ENCODE peak calls at places on chromosomes 13 and 19, in four cellular contexts. O, H, W and R are unnamed samples.
A peak's percentile ranks its signal among the peaks of the same experiment; 100 is the strongest.

GRCh38 chr13:24085662-24086061 is 74.9 kb upstream of the SPATA13 start:
- DNase-seq in O (no peak), H (no peak), W (no peak), R (no peak)

GRCh38 chr13:114145256-114145655 is 12.8 kb upstream of the RASA3 start:
- DNase-seq in O (no peak), H (no peak), W (no peak), R (no peak)

GRCh38 chr19:16876904-16877361 is 11.9 kb upstream of the F2RL3 start:
- DNase-seq in O (no peak), H (no peak), W (no peak), R (no peak)

GRCh38 chr19:38361633-38362075 is 12.7 kb upstream of the PSMD8 start:
- DNase-seq in O (no peak), H (peak; percentile 91), W (no peak), R (peak; percentile 75)

GRCh38 chr13:65926750-65927171 is 1303.4 kb downstream of the PCDH9 start:
- DNase-seq in O (no peak), H (no peak), W (no peak), R (no peak)

GRCh38 chr19:37977992-37978391 is 71.0 kb downstream of the SIPA1L3 start:
- DNase-seq in O (no peak), H (no peak), W (no peak), R (no peak)

GRCh38 chr19:34925278-34925855 is 1.3 kb upstream of the ZNF30 start:
- DNase-seq in O (no peak), H (no peak), W (no peak), R (no peak)

GRCh38 chr13:110273254-110273653 is 33.7 kb downstream of the COL4A1 start:
- DNase-seq in O (no peak), H (no peak), W (no peak), R (no peak)

GRCh38 chr13:67416047-67416925 is 186.2 kb upstream of the PCDH9 start:
- DNase-seq in O (no peak), H (peak; percentile 4), W (no peak), R (no peak)

GRCh38 chr13:104953588-104953987 is 1581.9 kb downstream of the EFNB2 start:
- DNase-seq in O (no peak), H (no peak), W (no peak), R (no peak)

GRCh38 chr19:45767410-45767880 is 1.6 kb downstream of the SIX5 start:
- DNase-seq in O (no peak), H (peak; percentile 64), W (no peak), R (no peak)

GRCh38 chr19:44625531-44626066 is 12.2 kb downstream of the IGSF23 start:
- DNase-seq in O (no peak), H (no peak), W (no peak), R (no peak)

GRCh38 chr13:87884874-87885273 is 213.7 kb downstream of the SLITRK5 start:
- DNase-seq in O (no peak), H (no peak), W (no peak), R (no peak)

GRCh38 chr13:109844396-109844795 is 58.0 kb upstream of the IRS2 start:
- DNase-seq in O (no peak), H (no peak), W (no peak), R (no peak)

GRCh38 chr19:4633140-4633967 is 6.0 kb upstream of the TNFAIP8L1 start:
- DNase-seq in O (peak; percentile 80), H (peak; percentile 81), W (peak; percentile 16), R (no peak)

GRCh38 chr13:96771501-96772367 is 222.5 kb downstream of the OXGR1 start:
- DNase-seq in O (no peak), H (no peak), W (no peak), R (no peak)

GRCh38 chr13:97242755-97243497 is 20.8 kb downstream of the MBNL2 start:
- DNase-seq in O (no peak), H (no peak), W (no peak), R (no peak)

GRCh38 chr19:29247912-29248311 is 35.0 kb upstream of the UQCRFS1 start:
- DNase-seq in O (no peak), H (peak; percentile 14), W (no peak), R (no peak)

GRCh38 chr19:39514840-39515550 is at the start of gene SELENOV:
- DNase-seq in O (no peak), H (peak; percentile 60), W (no peak), R (no peak)

GRCh38 chr13:74191036-74191809 is 57.0 kb upstream of the KLF12 start:
- DNase-seq in O (no peak), H (no peak), W (no peak), R (no peak)

GRCh38 chr13:101661839-101662238 is 209.4 kb downstream of the ITGBL1 start:
- DNase-seq in O (no peak), H (no peak), W (no peak), R (no peak)

GRCh38 chr19:28963481-28964245 is 249.3 kb downstream of the UQCRFS1 start:
- DNase-seq in O (no peak), H (no peak), W (no peak), R (no peak)

GRCh38 chr19:56103027-56103614 is 18.0 kb downstream of the ZNF787 start:
- DNase-seq in O (no peak), H (no peak), W (no peak), R (no peak)

GRCh38 chr13:43489168-43489730 is 297.5 kb downstream of the ENOX1 start:
- DNase-seq in O (no peak), H (no peak), W (no peak), R (no peak)

GRCh38 chr13:88908896-88909535 is 1237.8 kb downstream of the SLITRK5 start:
- DNase-seq in O (no peak), H (no peak), W (no peak), R (no peak)

GRCh38 chr19:1945899-1946298 is 4.9 kb downstream of the CSNK1G2 start:
- DNase-seq in O (no peak), H (peak; percentile 50), W (no peak), R (no peak)

GRCh38 chr13:43544011-43544410 is 242.8 kb downstream of the ENOX1 start:
- DNase-seq in O (no peak), H (no peak), W (no peak), R (no peak)

GRCh38 chr19:32202244-32202643 is 143.2 kb upstream of the ZNF507 start:
- DNase-seq in O (no peak), H (no peak), W (no peak), R (no peak)

GRCh38 chr13:102830646-102831045 is 15.2 kb upstream of the ERCC5 start:
- DNase-seq in O (no peak), H (no peak), W (no peak), R (no peak)

GRCh38 chr13:73547239-73547638 is 488.4 kb downstream of the KLF5 start:
- DNase-seq in O (no peak), H (no peak), W (no peak), R (no peak)

GRCh38 chr13:44382635-44383145 is 9.1 kb downstream of the SERP2 start:
- DNase-seq in O (no peak), H (peak; percentile 21), W (no peak), R (no peak)

GRCh38 chr13:20383058-20383457 is 142.6 kb downstream of the CRYL1 start:
- DNase-seq in O (no peak), H (no peak), W (no peak), R (no peak)

GRCh38 chr13:30373727-30374126 is 48.6 kb upstream of the UBE2L5 start:
- DNase-seq in O (no peak), H (no peak), W (peak; percentile 59), R (no peak)

GRCh38 chr13:49248433-49249002 is 793 bp downstream of the CDADC1 start:
- DNase-seq in O (no peak), H (no peak), W (no peak), R (no peak)

GRCh38 chr13:43085545-43085944 is 62.2 kb downstream of the DNAJC15 start:
- DNase-seq in O (no peak), H (peak; percentile 3), W (no peak), R (no peak)

GRCh38 chr19:11279505-11280236 is 16.3 kb upstream of the TSPAN16 start:
- DNase-seq in O (peak; percentile 60), H (no peak), W (peak; percentile 86), R (no peak)

GRCh38 chr19:23799321-23799720 is 40.6 kb upstream of the ZNF681 start:
- DNase-seq in O (no peak), H (no peak), W (peak; percentile 5), R (no peak)
- TF ChIP-seq SPI1 in O (no peak), H (no peak), W (no peak), R (no peak)

GRCh38 chr13:40164137-40164536 is 502.3 kb downstream of the FOXO1 start:
- DNase-seq in O (no peak), H (no peak), W (no peak), R (no peak)
- TF ChIP-seq SPI1 in O (no peak), H (no peak), W (no peak), R (no peak)

GRCh38 chr19:18168673-18169381 is 4.8 kb upstream of the IFI30 start:
- DNase-seq in O (no peak), H (no peak), W (no peak), R (no peak)

GRCh38 chr19:18170714-18171255 is 2.8 kb upstream of the IFI30 start:
- DNase-seq in O (no peak), H (no peak), W (peak; percentile 90), R (no peak)

GRCh38 chr19:18167011-18167410 is 6.6 kb upstream of the IFI30 start:
- DNase-seq in O (no peak), H (no peak), W (no peak), R (no peak)

GRCh38 chr19:18165794-18166544 is 7.6 kb upstream of the IFI30 start:
- DNase-seq in O (no peak), H (no peak), W (no peak), R (no peak)

DNA sequence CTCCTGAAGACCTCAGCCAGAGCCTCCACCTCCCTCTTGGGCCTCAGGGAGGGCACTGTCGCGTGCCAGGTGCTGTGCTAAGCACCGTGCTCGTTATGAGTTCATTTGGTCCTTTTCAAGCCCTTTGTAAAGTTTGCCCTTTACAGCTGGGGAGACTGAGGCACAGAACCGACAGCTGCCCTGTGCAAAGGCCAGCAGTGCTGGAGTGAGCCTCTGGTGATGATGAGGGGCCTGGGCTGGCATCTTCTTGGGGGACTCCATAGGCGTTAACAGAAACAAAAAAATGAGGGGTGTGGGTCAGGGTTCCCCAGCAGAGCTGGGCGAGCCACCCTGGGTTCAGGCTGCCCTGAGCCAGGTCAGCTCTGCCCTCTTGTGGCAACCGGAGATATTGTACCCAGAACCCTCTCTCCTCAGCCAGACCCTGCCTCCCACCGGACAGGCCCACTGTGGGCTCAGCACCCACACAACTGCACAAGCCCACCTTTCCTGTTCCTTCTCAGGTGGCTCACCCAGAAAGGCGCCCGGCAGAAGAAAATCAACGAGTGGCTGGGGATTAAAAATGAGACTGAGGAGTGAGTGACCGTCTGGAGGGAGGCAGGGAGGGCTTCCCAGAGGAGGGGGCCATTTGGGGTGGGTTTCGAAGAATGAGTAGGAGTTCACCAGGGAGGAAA is 5.5 kb upstream of the IFI30 start:
- DNase-seq in O (no peak), H (peak; percentile 80), W (no peak), R (peak; percentile 89)
- TF ChIP-seq SPI1 in O (no peak), H (no peak), W (no peak), R (no peak)

DNA sequence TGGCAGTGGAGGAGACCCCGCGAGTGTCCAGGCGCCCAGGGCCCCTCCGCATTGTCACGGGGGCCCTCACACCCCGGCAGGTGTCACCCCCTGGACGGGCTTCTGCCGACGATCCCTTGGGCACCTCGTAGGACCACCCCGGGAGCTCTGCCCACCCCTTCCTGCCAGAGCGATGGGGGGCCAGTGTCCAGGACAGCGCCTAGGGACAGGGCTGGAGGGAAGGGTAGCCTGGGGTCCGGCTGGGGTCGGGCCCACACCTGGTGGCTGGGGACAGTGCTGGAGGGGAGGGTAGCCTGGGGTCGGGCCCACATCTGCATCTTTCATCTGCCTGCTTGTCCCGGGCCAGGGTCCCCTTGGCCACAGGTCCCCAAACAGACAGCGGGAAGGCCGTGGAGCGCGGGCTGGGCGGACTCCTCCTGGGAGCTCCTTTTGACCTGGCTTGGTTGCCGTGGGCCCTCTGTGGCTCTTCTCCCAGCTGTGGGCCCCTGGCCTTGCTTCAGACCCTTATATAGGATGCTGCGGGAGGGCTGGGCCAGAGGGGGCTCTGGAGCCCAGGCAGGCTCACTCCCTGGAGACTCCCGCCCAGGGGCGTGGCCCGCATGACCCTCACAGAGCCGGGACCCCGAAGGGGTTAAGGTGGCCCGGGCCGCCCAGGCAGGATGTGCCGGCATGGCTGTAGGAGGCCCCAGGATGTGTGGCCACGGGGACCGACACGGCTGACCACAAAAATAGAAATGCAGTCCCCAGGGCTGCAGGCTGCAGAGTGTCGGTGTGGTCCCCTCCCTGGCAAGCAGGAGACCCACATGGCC is 74.1 kb upstream of the MCF2L start:
- DNase-seq in O (no peak), H (no peak), W (no peak), R (no peak)
- TF ChIP-seq SPI1 in O (no peak), H (no peak), W (no peak), R (no peak)